ENCODE peak calls at places on chromosome 15, in six cellular contexts. J is K562, R is SK-N-SH, O is H1, Z is HepG2, Y is HCT116. E is an unnamed sample.
A peak's percentile ranks its signal among the peaks of the same experiment; 100 is the strongest.

GRCh38 chr15:79431636-79432344 is at the start of gene MINAR1:
- DNase-seq in O (no peak), J (no peak), Y (no peak), Z (peak; percentile 6), R (peak; percentile 84), E (no peak)

GRCh38 chr15:81087121-81087520 is 46.9 kb upstream of the CFAP161 start:
- DNase-seq in O (no peak), Y (no peak), Z (no peak), R (no peak), J (no peak), E (no peak)

GRCh38 chr15:76107169-76107568 is 47.4 kb downstream of the TMEM266 start:
- DNase-seq in O (no peak), Y (no peak), R (no peak), Z (no peak), J (no peak), E (no peak)

GRCh38 chr15:83283813-83284562 is 476 bp downstream of the BNC1 start:
- DNase-seq in O (no peak), J (no peak), R (peak; percentile 52), Y (no peak), Z (no peak), E (no peak)

GRCh38 chr15:53534105-53534839 is 225.2 kb downstream of the WDR72 start:
- DNase-seq in J (no peak), R (no peak), Y (no peak), O (no peak), Z (no peak), E (no peak)

GRCh38 chr15:25181290-25182097 is 226.7 kb downstream of the SNRPN start:
- DNase-seq in O (no peak), J (no peak), Z (no peak), R (no peak), Y (no peak), E (no peak)

GRCh38 chr15:79450648-79451047 is 18.5 kb downstream of the MINAR1 start:
- DNase-seq in R (peak; percentile 30), Z (peak; percentile 5), J (peak; percentile 14), Y (no peak), O (no peak), E (no peak)

GRCh38 chr15:82870727-82871576 is 61.5 kb downstream of the WHAMM start:
- DNase-seq in Y (no peak), O (no peak), Z (no peak), R (no peak), J (no peak), E (no peak)

GRCh38 chr15:56931674-56932507 is 13.4 kb downstream of the TCF12 start:
- DNase-seq in Y (no peak), Z (peak; percentile 24), J (no peak), O (no peak), R (no peak), E (no peak)

GRCh38 chr15:78714890-78715289 is 73.9 kb upstream of the CHRNB4 start:
- DNase-seq in Z (peak; percentile 38), O (no peak), Y (no peak), J (no peak), R (no peak), E (peak; percentile 75)

GRCh38 chr15:89088605-89089315 is 504 bp downstream of the ABHD2 start:
- DNase-seq in J (peak; percentile 30), Y (no peak), R (no peak), O (no peak), Z (no peak), E (peak; percentile 41)

GRCh38 chr15:63044645-63045437 is 2.3 kb downstream of the TPM1 start:
- DNase-seq in R (no peak), J (no peak), O (no peak), Z (no peak), Y (no peak), E (peak; percentile 60)

GRCh38 chr15:100131321-100132224 is 210.2 kb downstream of the ADAMTS17 start:
- DNase-seq in Y (no peak), O (no peak), J (peak; percentile 78), Z (peak; percentile 61), R (no peak), E (no peak)

GRCh38 chr15:55507567-55507966 is 467 bp downstream of the DNAAF4 start:
- DNase-seq in O (no peak), J (no peak), Z (no peak), R (no peak), Y (no peak), E (no peak)

GRCh38 chr15:25787381-25787780 is 75.7 kb downstream of the ATP10A start:
- DNase-seq in O (no peak), Y (no peak), J (no peak), Z (no peak), R (no peak), E (no peak)

GRCh38 chr15:23567921-23568320 is 2.4 kb downstream of the MKRN3 start:
- DNase-seq in R (no peak), J (no peak), O (no peak), Z (no peak), Y (no peak), E (no peak)
- TF ChIP-seq JUND in R (no peak), J (no peak), O (no peak), Z (no peak), Y (no peak), E (no peak)

GRCh38 chr15:42065008-42065407 is 29.4 kb downstream of the PLA2G4D start:
- DNase-seq in J (no peak), O (no peak), Y (no peak), Z (peak; percentile 64), R (peak; percentile 56), E (no peak)
- TF ChIP-seq JUND in J (no peak), O (no peak), Y (no peak), Z (no peak), R (no peak), E (no peak)

GRCh38 chr15:91630090-91630489 is 223.4 kb upstream of the SLCO3A1 start:
- DNase-seq in Y (no peak), J (no peak), O (no peak), R (no peak), Z (no peak), E (no peak)

GRCh38 chr15:91632176-91632575 is 221.3 kb upstream of the SLCO3A1 start:
- DNase-seq in Z (no peak), O (no peak), Y (no peak), J (no peak), R (no peak), E (no peak)

GRCh38 chr15:91632981-91633380 is 220.5 kb upstream of the SLCO3A1 start:
- DNase-seq in R (no peak), Y (no peak), O (no peak), Z (no peak), J (no peak), E (no peak)

DNA sequence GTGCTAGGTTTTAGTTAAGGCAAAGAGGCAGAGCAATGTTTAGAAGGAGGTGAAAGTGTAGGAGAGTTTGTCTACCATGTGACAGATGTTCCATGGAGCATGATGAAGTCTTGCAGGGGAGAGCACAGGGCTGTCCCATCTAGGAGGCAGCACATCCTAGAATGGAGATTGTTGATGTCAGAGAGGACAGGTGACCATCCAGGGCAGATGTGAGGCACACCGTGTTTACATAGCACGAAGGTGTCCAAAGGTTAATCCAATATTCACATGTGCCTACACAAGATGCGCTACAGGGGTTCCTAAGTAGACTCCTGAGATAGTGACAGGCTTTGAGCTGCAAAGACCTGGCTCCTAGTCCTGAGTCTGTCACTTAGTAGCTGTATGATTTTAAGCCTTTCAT is 219.3 kb upstream of the SLCO3A1 start:
- DNase-seq in Z (peak; percentile 3), J (no peak), O (no peak), R (no peak), Y (no peak), E (no peak)
- TF ChIP-seq JUND in Z (no peak), J (no peak), O (no peak), R (no peak), Y (no peak), E (no peak)

GRCh38 chr15:67504061-67504460 is 16.9 kb upstream of the C15orf61 start:
- DNase-seq in Y (no peak), J (no peak), R (no peak), Z (no peak), O (no peak), E (no peak)

GRCh38 chr15:67506775-67507747 is 13.9 kb upstream of the C15orf61 start:
- DNase-seq in Z (no peak), O (no peak), R (no peak), J (no peak), Y (no peak), E (no peak)

GRCh38 chr15:67508367-67508766 is 12.6 kb upstream of the C15orf61 start:
- DNase-seq in R (no peak), Y (no peak), J (no peak), Z (no peak), O (no peak), E (no peak)

GRCh38 chr15:67504796-67505195 is 16.1 kb upstream of the C15orf61 start:
- DNase-seq in O (no peak), J (no peak), Z (no peak), R (no peak), Y (no peak), E (no peak)

GRCh38 chr15:67505675-67506572 is 15.0 kb upstream of the C15orf61 start:
- DNase-seq in O (no peak), J (no peak), Z (no peak), R (no peak), Y (no peak), E (peak; percentile 6)
- TF ChIP-seq JUND in O (no peak), J (no peak), Z (no peak), R (no peak), Y (no peak), E (no peak)

DNA sequence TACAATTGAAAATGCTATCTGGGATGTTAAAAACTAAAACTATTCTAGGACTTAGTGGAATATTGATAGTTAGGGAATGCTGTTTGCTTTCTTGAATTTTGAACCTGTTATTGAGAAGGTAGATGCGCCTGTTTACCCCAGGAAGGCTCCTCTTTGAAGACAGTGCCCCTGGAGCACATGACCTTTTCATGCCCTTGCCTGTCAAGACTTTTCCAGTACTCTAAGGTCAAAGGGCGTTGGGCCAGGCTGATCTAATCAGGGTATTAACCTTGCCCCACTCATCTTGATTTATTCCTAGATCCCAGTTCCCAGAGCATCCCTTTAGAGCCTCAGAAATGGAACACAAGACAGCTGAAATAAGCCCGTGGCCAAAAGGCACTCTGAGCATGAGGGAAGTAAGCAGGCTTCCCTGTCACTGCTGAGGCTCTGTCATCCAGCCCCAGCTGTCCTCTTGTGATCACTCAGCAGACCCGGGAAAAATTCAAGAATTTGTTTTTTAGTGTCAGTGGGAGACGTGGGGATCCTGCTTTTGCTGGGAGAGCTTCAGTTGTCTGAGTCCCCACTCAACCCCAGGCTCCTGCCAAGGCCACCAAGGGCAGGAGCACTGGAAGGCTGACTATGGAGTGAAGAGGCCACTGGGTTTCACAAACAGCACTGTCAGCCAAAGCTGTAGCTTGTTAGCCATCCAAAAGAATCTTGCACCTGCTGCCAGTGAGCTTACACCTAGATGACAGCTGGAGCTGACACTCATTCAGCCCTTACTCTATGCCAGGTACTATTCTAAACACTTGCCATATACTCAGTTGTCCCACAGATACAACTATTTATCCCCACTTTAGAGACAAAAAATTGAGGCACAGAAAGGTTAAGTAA is 169.0 kb downstream of the PGPEP1L start:
- DNase-seq in J (no peak), Y (no peak), Z (no peak), O (no peak), R (no peak), E (no peak)
- TF ChIP-seq JUND in J (no peak), Y (no peak), Z (no peak), O (no peak), R (no peak), E (no peak)

DNA sequence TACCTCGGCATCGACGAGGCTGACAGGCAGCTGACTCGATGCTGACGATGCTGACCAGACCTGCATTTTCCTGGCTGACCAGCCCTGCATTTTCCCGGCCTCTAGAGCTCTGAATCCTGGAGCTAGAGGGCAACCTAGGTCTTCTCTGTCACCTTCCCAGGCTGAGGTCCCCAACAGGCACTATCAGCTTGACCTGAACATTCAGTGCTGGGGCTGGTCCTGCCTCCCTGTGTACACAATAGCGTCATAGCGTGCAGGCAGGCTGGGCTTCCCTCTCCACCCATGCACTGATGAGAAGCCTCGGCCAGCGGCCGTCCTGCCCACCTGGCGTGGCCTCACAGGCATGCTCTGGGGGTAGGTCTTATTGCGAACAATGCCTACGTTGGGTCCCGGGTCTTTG is 62.3 kb upstream of the SNRPA1 start:
- DNase-seq in O (no peak), R (no peak), J (no peak), Y (no peak), Z (no peak), E (no peak)
- TF ChIP-seq JUND in O (no peak), R (no peak), J (no peak), Y (no peak), Z (no peak), E (no peak)

E was measured in T47D.